ENCODE peak calls at places on chromosomes 12 and 14, in six cellular contexts. W is GM12878, N is K562, U is HCT116, K is SK-N-SH, M is HepG2. T is an unnamed sample.

GRCh38 chr12:92138144-92138543 is 7.5 kb downstream of the BTG1 start:
- DNase-seq in U (no peak), N (no peak), W (no peak), M (no peak), K (no peak), T (no peak)

GRCh38 chr12:70809887-70810286 is 110.7 kb downstream of the PTPRR start:
- DNase-seq in W (no peak), N (no peak), U (no peak), K (no peak), M (no peak), T (no peak)

GRCh38 chr12:54504550-54504949 is 7.0 kb downstream of the NCKAP1L start:
- DNase-seq in U (no peak), N (no peak), W (no peak), K (no peak), M (no peak), T (no peak)

GRCh38 chr12:33439587-33440011 is at the start of gene SYT10:
- DNase-seq in M (no peak), N (peak; percentile 82), K (peak; percentile 26), U (no peak), W (no peak), T (no peak)

GRCh38 chr12:57299514-57300016 is 48.6 kb upstream of the STAC3 start:
- DNase-seq in W (no peak), M (no peak), N (no peak), U (no peak), K (no peak), T (no peak)

GRCh38 chr12:28489256-28489655 is 299.0 kb downstream of the CCDC91 start:
- DNase-seq in U (no peak), M (no peak), N (no peak), K (no peak), W (no peak), T (no peak)

GRCh38 chr14:57530571-57530970 is 36.9 kb upstream of the CCDC198 start:
- DNase-seq in U (no peak), M (no peak), K (no peak), W (no peak), N (no peak), T (no peak)

GRCh38 chr14:95507174-95507573 is 9.3 kb downstream of the SYNE3 start:
- DNase-seq in W (no peak), U (no peak), M (no peak), K (no peak), N (peak; percentile 62), T (no peak)

GRCh38 chr12:57756406-57757341 is 1.8 kb downstream of the MARCHF9 start:
- DNase-seq in K (peak; percentile 82), M (no peak), W (no peak), U (no peak), N (peak; percentile 85), T (no peak)

GRCh38 chr12:26239508-26240328 is 44.3 kb downstream of the SSPN start:
- DNase-seq in W (no peak), M (peak; percentile 90), N (no peak), K (no peak), U (peak; percentile 21), T (no peak)
- TF ChIP-seq REST in W (no peak), M (no peak), N (no peak), K (no peak), U (no peak), T (no peak)

DNA sequence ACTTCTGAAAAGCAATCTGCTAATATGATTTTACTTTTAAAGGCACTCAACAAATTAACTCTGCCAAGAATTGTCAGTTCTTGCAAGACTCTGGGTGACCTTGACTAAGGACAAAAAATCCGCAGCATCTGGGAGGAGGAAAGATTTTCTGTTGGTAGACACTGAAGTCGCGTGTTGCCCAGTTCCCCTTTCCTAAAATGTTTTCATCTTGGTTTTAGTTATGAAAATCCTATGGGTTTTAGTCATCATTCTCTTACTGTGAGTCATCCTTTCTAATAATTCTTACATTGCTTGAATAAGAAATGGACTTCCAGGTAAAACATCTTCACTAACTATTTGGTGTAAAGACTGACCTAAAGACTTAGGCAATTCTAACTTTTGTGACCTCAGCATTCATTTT is 9.1 kb downstream of the GSG1 start:
- DNase-seq in W (no peak), U (no peak), K (no peak), M (no peak), N (no peak), T (no peak)
- TF ChIP-seq SIN3A in W (no peak), U (no peak), K (no peak), M (no peak), N (no peak), T (no peak)

GRCh38 chr14:71594828-71595227 is 337.4 kb upstream of the RGS6 start:
- DNase-seq in K (no peak), U (no peak), W (no peak), M (no peak), N (peak; percentile 13), T (no peak)

GRCh38 chr14:71592361-71592760 is 339.9 kb upstream of the RGS6 start:
- DNase-seq in U (no peak), M (no peak), N (peak; percentile 14), W (no peak), K (no peak), T (no peak)

GRCh38 chr14:71593966-71594365 is 338.3 kb upstream of the RGS6 start:
- DNase-seq in W (no peak), K (no peak), U (no peak), N (no peak), M (no peak), T (no peak)

GRCh38 chr14:71590131-71590530 is 342.1 kb upstream of the RGS6 start:
- DNase-seq in K (no peak), N (no peak), M (no peak), W (no peak), U (no peak), T (no peak)

GRCh38 chr14:71591929-71592328 is 340.3 kb upstream of the RGS6 start:
- DNase-seq in M (no peak), N (no peak), W (no peak), U (peak; percentile 16), K (no peak), T (peak; percentile 15)
- TF ChIP-seq POLR2AphosphoS5 in M (no peak), N (no peak), W (no peak), U (no peak), K (no peak), T (no peak)

DNA sequence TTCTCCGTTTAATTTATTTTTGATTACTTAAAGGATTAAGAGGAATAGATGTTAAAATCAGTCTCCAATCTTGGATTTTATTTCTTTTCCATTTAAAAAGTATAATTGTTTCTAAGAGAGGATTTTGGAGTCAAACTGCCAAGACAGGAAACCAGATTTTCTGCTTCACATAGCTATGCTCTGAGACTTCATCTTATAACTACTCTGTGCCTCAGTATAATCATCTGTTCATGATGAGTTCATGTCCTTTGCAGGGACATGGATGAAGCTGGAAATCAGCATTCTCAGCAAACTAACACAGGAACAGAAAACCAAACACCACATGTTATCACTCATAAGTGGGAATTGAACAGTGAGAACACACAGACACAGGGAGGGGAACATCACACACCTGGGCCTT is 9.0 kb upstream of the TAS2R31 start:
- DNase-seq in U (no peak), W (no peak), N (no peak), K (no peak), M (no peak), T (no peak)
- TF ChIP-seq REST in U (no peak), W (no peak), N (no peak), K (no peak), M (no peak), T (no peak)

GRCh38 chr12:47280543-47281330 is 201.0 kb upstream of the AMIGO2 start:
- DNase-seq in N (no peak), K (no peak), W (no peak), U (no peak), M (no peak), T (no peak)

GRCh38 chr12:47281667-47282171 is 202.0 kb upstream of the AMIGO2 start:
- DNase-seq in M (no peak), K (no peak), W (no peak), U (no peak), N (peak; percentile 72), T (no peak)

GRCh38 chr12:47282206-47282605 is 202.4 kb upstream of the AMIGO2 start:
- DNase-seq in U (no peak), W (no peak), M (no peak), K (no peak), N (no peak), T (no peak)

GRCh38 chr12:47286676-47287075 is 206.9 kb upstream of the AMIGO2 start:
- DNase-seq in U (no peak), N (no peak), M (no peak), K (no peak), W (no peak), T (no peak)
- TF ChIP-seq SIN3A in U (no peak), N (no peak), M (no peak), K (no peak), W (no peak), T (no peak)

GRCh38 chr14:103707329-103708263 is 7.7 kb downstream of the XRCC3 start:
- DNase-seq in N (no peak), M (no peak), K (no peak), W (no peak), U (no peak), T (no peak)
- TF ChIP-seq POLR2AphosphoS5 in N (no peak), M (no peak), K (no peak), W (peak; percentile 33), U (no peak), T (no peak)

GRCh38 chr14:68231832-68232642 is 412.5 kb downstream of the RAD51B start:
- DNase-seq in K (no peak), M (no peak), U (no peak), N (no peak), W (no peak), T (no peak)
- TF ChIP-seq REST in K (no peak), M (no peak), U (no peak), N (no peak), W (no peak), T (no peak)

T was measured in Panc1.